ENCODE peak calls at places on chromosome 4, in nine cellular contexts. One of them, this sample, is unnamed. For H3K36me3, the result is how much of the 10 kb centered on the place peaks cover.

GRCh38 chr4:138311771-138312535 is 69.8 kb upstream of the SLC7A11 start:
- DNase-seq in stomach: no peak
- DNase-seq in HCT116: no peak
- DNase-seq in upper lobe of right lung: no peak
- DNase-seq in brain microvascular endothelial cell: no peak
- DNase-seq in neural progenitor cell: no peak
- DNase-seq in adrenal gland: no peak
- DNase-seq in prostate gland: no peak
- DNase-seq in RWPE2: no peak
- DNase-seq in this sample: no peak

GRCh38 chr4:140989944-140990343 is 143.3 kb downstream of the RNF150 start:
- DNase-seq in brain microvascular endothelial cell: no peak
- DNase-seq in prostate gland: no peak
- DNase-seq in RWPE2: no peak
- DNase-seq in upper lobe of right lung: no peak
- DNase-seq in HCT116: no peak
- DNase-seq in adrenal gland: no peak
- DNase-seq in stomach: no peak
- DNase-seq in neural progenitor cell: no peak
- DNase-seq in this sample: no peak

GRCh38 chr4:113336556-113336955 is 287.1 kb downstream of the ANK2 start:
- DNase-seq in prostate gland: no peak
- DNase-seq in RWPE2: no peak
- DNase-seq in stomach: no peak
- DNase-seq in neural progenitor cell: no peak
- DNase-seq in brain microvascular endothelial cell: no peak
- DNase-seq in upper lobe of right lung: no peak
- DNase-seq in HCT116: no peak
- DNase-seq in adrenal gland: no peak
- DNase-seq in this sample: no peak

GRCh38 chr4:1244978-1245471 is 3.9 kb downstream of the CTBP1 start:
- DNase-seq in upper lobe of right lung: no peak
- DNase-seq in adrenal gland: peak
- DNase-seq in HCT116: no peak
- DNase-seq in stomach: no peak
- DNase-seq in brain microvascular endothelial cell: no peak
- DNase-seq in RWPE2: peak
- DNase-seq in neural progenitor cell: no peak
- DNase-seq in prostate gland: no peak
- DNase-seq in this sample: peak

GRCh38 chr4:149161247-149161646 is 654.4 kb downstream of the IQCM start:
- DNase-seq in prostate gland: no peak
- DNase-seq in adrenal gland: no peak
- DNase-seq in brain microvascular endothelial cell: peak
- DNase-seq in neural progenitor cell: no peak
- DNase-seq in HCT116: no peak
- DNase-seq in RWPE2: no peak
- DNase-seq in stomach: no peak
- DNase-seq in upper lobe of right lung: no peak
- DNase-seq in this sample: peak

GRCh38 chr4:76459291-76459723 is 24.3 kb downstream of the SHROOM3 start:
- DNase-seq in adrenal gland: no peak
- DNase-seq in RWPE2: no peak
- DNase-seq in upper lobe of right lung: no peak
- DNase-seq in prostate gland: no peak
- DNase-seq in HCT116: peak
- DNase-seq in neural progenitor cell: peak
- DNase-seq in stomach: no peak
- DNase-seq in brain microvascular endothelial cell: peak
- DNase-seq in this sample: peak

GRCh38 chr4:145177511-145177905 is 2.9 kb downstream of the OTUD4 start:
- DNase-seq in brain microvascular endothelial cell: no peak
- DNase-seq in RWPE2: no peak
- DNase-seq in HCT116: no peak
- DNase-seq in upper lobe of right lung: no peak
- DNase-seq in neural progenitor cell: no peak
- DNase-seq in stomach: no peak
- DNase-seq in prostate gland: no peak
- DNase-seq in adrenal gland: no peak
- DNase-seq in this sample: no peak

GRCh38 chr4:67746797-67747495 is 7.2 kb downstream of the GNRHR start:
- DNase-seq in prostate gland: no peak
- DNase-seq in stomach: no peak
- DNase-seq in HCT116: peak
- DNase-seq in neural progenitor cell: peak
- DNase-seq in RWPE2: no peak
- DNase-seq in brain microvascular endothelial cell: no peak
- DNase-seq in adrenal gland: no peak
- DNase-seq in upper lobe of right lung: no peak
- DNase-seq in this sample: no peak

GRCh38 chr4:79682801-79683217 is 274.8 kb upstream of the GK2 start:
- DNase-seq in upper lobe of right lung: peak
- DNase-seq in adrenal gland: no peak
- DNase-seq in stomach: peak
- DNase-seq in HCT116: no peak
- DNase-seq in neural progenitor cell: peak
- DNase-seq in brain microvascular endothelial cell: no peak
- DNase-seq in RWPE2: no peak
- DNase-seq in prostate gland: peak
- DNase-seq in this sample: peak

GRCh38 chr4:77821775-77822174 is 2.6 kb upstream of the CNOT6L start:
- DNase-seq in brain microvascular endothelial cell: no peak
- DNase-seq in adrenal gland: no peak
- DNase-seq in stomach: no peak
- DNase-seq in neural progenitor cell: no peak
- DNase-seq in upper lobe of right lung: no peak
- DNase-seq in prostate gland: no peak
- DNase-seq in RWPE2: no peak
- DNase-seq in HCT116: no peak
- DNase-seq in this sample: no peak

GRCh38 chr4:152206646-152207435 is 329.1 kb downstream of the FBXW7 start:
- DNase-seq in adrenal gland: no peak
- DNase-seq in RWPE2: no peak
- DNase-seq in upper lobe of right lung: no peak
- DNase-seq in stomach: no peak
- DNase-seq in brain microvascular endothelial cell: no peak
- DNase-seq in neural progenitor cell: no peak
- DNase-seq in prostate gland: no peak
- DNase-seq in HCT116: no peak
- DNase-seq in this sample: no peak

DNA sequence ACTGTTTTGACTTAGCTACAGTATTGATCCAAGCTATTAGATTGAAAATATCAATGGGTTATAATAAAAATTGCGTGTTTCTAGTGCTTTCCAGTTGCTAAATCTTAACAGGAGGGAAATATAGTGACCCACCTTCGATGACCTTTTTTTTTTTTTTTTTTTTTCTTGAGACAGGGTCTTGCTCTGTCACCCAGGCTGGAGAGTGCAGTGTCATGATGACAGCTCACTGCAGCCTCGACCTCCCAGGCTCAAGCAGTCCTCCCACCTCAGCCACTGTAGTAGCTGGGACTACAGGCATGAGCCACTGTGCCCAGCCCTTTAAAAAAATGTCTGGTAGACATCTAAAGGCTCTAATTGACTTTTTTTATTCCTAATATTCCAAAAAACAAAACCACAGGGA is 3.8 kb upstream of the ASB5 start:
- DNase-seq in brain microvascular endothelial cell: no peak
- DNase-seq in RWPE2: no peak
- DNase-seq in stomach: no peak
- DNase-seq in HCT116: no peak
- DNase-seq in neural progenitor cell: no peak
- DNase-seq in upper lobe of right lung: no peak
- DNase-seq in prostate gland: no peak
- DNase-seq in adrenal gland: no peak
- DNase-seq in this sample: no peak
- H3K4me3 ChIP-seq in brain microvascular endothelial cell: no peak
- H3K4me3 ChIP-seq in RWPE2: no peak
- H3K4me3 ChIP-seq in stomach: no peak
- H3K4me3 ChIP-seq in HCT116: no peak
- H3K4me3 ChIP-seq in neural progenitor cell: no peak
- H3K4me3 ChIP-seq in upper lobe of right lung: no peak
- H3K4me3 ChIP-seq in prostate gland: no peak
- H3K4me3 ChIP-seq in adrenal gland: no peak
- H3K4me3 ChIP-seq in this sample: no peak

GRCh38 chr4:163256680-163257343 is 75.6 kb downstream of the NPY1R start:
- DNase-seq in RWPE2: no peak
- DNase-seq in neural progenitor cell: no peak
- DNase-seq in upper lobe of right lung: no peak
- DNase-seq in brain microvascular endothelial cell: no peak
- DNase-seq in HCT116: no peak
- DNase-seq in prostate gland: no peak
- DNase-seq in adrenal gland: no peak
- DNase-seq in stomach: no peak
- DNase-seq in this sample: no peak

GRCh38 chr4:163249042-163249441 is 82.4 kb upstream of the NAF1 start:
- DNase-seq in stomach: no peak
- DNase-seq in adrenal gland: no peak
- DNase-seq in prostate gland: no peak
- DNase-seq in upper lobe of right lung: no peak
- DNase-seq in HCT116: no peak
- DNase-seq in brain microvascular endothelial cell: no peak
- DNase-seq in neural progenitor cell: no peak
- DNase-seq in RWPE2: no peak
- DNase-seq in this sample: no peak

DNA sequence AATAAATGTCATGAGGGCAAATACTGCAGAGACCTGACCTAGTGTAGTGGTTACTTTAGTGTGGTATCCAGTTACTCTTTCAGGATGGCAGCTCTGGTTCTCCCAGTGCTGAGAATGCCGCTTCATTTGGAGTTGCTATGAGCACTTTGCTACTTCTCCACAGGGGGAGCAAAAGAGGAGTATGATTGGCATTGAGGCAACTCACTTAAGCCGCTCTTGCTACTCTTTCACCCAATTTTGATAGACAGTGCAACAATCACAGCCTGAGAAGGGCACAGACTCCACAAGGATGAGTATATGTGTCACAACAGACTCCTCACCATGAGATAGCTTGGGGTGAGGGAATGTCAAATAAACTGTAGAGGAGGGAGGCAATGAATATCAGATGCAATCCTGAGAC is 81.2 kb downstream of the NPY1R start:
- DNase-seq in brain microvascular endothelial cell: no peak
- DNase-seq in neural progenitor cell: peak
- DNase-seq in stomach: no peak
- DNase-seq in HCT116: peak
- DNase-seq in adrenal gland: no peak
- DNase-seq in upper lobe of right lung: no peak
- DNase-seq in prostate gland: no peak
- DNase-seq in RWPE2: no peak
- DNase-seq in this sample: no peak
- TF ChIP-seq CTCF in brain microvascular endothelial cell: no peak
- TF ChIP-seq CTCF in neural progenitor cell: peak
- TF ChIP-seq CTCF in stomach: no peak
- TF ChIP-seq CTCF in HCT116: peak
- TF ChIP-seq CTCF in adrenal gland: no peak
- TF ChIP-seq CTCF in upper lobe of right lung: no peak
- TF ChIP-seq CTCF in prostate gland: no peak
- TF ChIP-seq CTCF in RWPE2: no peak
- TF ChIP-seq CTCF in this sample: no peak

GRCh38 chr4:2938906-2939305 is 24.3 kb downstream of the NOP14 start:
- DNase-seq in HCT116: no peak
- DNase-seq in upper lobe of right lung: peak
- DNase-seq in RWPE2: no peak
- DNase-seq in brain microvascular endothelial cell: no peak
- DNase-seq in adrenal gland: peak
- DNase-seq in stomach: no peak
- DNase-seq in prostate gland: no peak
- DNase-seq in neural progenitor cell: no peak
- DNase-seq in this sample: no peak

GRCh38 chr4:2941138-2942036 is 21.8 kb downstream of the NOP14 start:
- DNase-seq in prostate gland: no peak
- DNase-seq in RWPE2: peak
- DNase-seq in adrenal gland: peak
- DNase-seq in brain microvascular endothelial cell: no peak
- DNase-seq in upper lobe of right lung: peak
- DNase-seq in HCT116: no peak
- DNase-seq in neural progenitor cell: no peak
- DNase-seq in stomach: no peak
- DNase-seq in this sample: no peak

GRCh38 chr4:2939383-2940243 is 23.6 kb downstream of the NOP14 start:
- DNase-seq in HCT116: no peak
- DNase-seq in adrenal gland: peak
- DNase-seq in upper lobe of right lung: peak
- DNase-seq in neural progenitor cell: no peak
- DNase-seq in stomach: peak
- DNase-seq in brain microvascular endothelial cell: no peak
- DNase-seq in prostate gland: no peak
- DNase-seq in RWPE2: no peak
- DNase-seq in this sample: peak

GRCh38 chr4:2942037-2942531 is 21.1 kb downstream of the NOP14 start:
- DNase-seq in brain microvascular endothelial cell: no peak
- DNase-seq in prostate gland: no peak
- DNase-seq in HCT116: no peak
- DNase-seq in neural progenitor cell: no peak
- DNase-seq in stomach: no peak
- DNase-seq in RWPE2: no peak
- DNase-seq in upper lobe of right lung: no peak
- DNase-seq in adrenal gland: peak
- DNase-seq in this sample: no peak

DNA sequence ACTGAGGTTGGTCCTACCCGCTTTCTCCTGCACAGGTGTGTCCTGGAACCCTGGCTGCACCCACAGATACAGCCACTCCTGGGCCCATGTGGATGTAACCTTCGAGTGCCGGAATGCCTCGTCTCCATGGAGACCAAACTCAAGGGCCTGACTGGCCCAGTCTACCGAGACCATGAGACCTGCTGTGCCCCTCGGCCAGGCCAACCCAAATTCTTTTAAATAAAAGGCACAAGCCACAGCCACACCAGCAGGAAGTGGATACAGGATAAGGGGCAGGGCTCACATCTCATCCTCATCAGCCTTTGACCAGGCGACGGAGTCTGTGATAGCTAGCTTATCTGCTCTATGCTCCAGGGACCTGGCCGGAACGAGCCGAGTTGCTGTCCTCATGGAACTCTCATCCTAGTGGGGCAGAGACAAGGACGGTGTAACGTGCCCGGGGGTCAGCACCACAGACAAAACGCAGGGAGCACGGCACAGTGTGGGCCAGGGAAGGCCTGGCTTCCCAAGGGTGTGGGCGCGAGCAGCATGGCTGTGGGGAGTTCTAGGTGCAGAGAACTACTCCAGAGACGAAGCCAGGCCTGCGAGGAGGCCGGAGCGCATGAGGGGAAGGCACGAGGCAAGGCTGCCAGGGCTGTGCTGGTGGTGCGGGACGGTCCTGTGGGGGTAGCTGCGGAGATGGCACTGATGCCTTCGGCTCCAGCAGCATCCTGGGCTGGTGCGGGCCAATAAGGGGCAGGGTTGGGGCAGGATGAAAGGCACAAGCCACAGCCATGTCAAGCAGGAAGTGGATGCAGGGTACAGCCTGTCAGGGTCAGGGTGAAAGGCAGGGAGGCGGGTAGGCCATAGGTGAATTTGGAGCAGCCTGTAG is 22.7 kb downstream of the NOP14 start:
- DNase-seq in stomach: no peak
- DNase-seq in adrenal gland: peak
- DNase-seq in prostate gland: no peak
- DNase-seq in brain microvascular endothelial cell: no peak
- DNase-seq in upper lobe of right lung: no peak
- DNase-seq in RWPE2: peak
- DNase-seq in HCT116: no peak
- DNase-seq in neural progenitor cell: no peak
- DNase-seq in this sample: no peak
- H3K36me3 ChIP-seq in stomach: half or more
- H3K36me3 ChIP-seq in adrenal gland: half or more
- H3K36me3 ChIP-seq in prostate gland: under half
- H3K36me3 ChIP-seq in brain microvascular endothelial cell: half or more
- H3K36me3 ChIP-seq in upper lobe of right lung: half or more
- H3K36me3 ChIP-seq in RWPE2: half or more
- H3K36me3 ChIP-seq in HCT116: half or more
- H3K36me3 ChIP-seq in neural progenitor cell: under half
- H3K36me3 ChIP-seq in this sample: half or more

GRCh38 chr4:154744341-154744948 is 645 bp downstream of the LRAT start:
- DNase-seq in adrenal gland: no peak
- DNase-seq in prostate gland: no peak
- DNase-seq in HCT116: no peak
- DNase-seq in upper lobe of right lung: no peak
- DNase-seq in brain microvascular endothelial cell: no peak
- DNase-seq in RWPE2: no peak
- DNase-seq in neural progenitor cell: peak
- DNase-seq in stomach: no peak
- DNase-seq in this sample: no peak
- H3K4me3 ChIP-seq in adrenal gland: no peak
- H3K4me3 ChIP-seq in prostate gland: peak
- H3K4me3 ChIP-seq in HCT116: peak
- H3K4me3 ChIP-seq in upper lobe of right lung: peak
- H3K4me3 ChIP-seq in brain microvascular endothelial cell: peak
- H3K4me3 ChIP-seq in RWPE2: peak
- H3K4me3 ChIP-seq in neural progenitor cell: peak
- H3K4me3 ChIP-seq in stomach: peak
- H3K4me3 ChIP-seq in this sample: peak